ENCODE peak calls at places on chromosomes 11 and 22, in eight cellular contexts. S is MCF 10A, T is AG10803, K is A549, O is mammary epithelial cell, H is dorsolateral prefrontal cortex, X is NB4, P is heart left ventricle. M is an unnamed sample.

GRCh38 chr22:37267128-37267587 is 15.2 kb upstream of the CYTH4 start:
- DNase-seq in S (peak), T (no peak), K (no peak), O (no peak), H (no peak), X (peak), P (peak), M (peak)

GRCh38 chr22:20438678-20439492 is 1.3 kb upstream of the SCARF2 start:
- DNase-seq in S (no peak), T (no peak), K (peak), O (no peak), H (no peak), X (no peak), P (no peak), M (no peak)

GRCh38 chr22:28930357-28931007 is 47.1 kb downstream of the ZNRF3 start:
- DNase-seq in S (no peak), T (no peak), K (no peak), O (no peak), H (no peak), X (no peak), P (no peak), M (no peak)

GRCh38 chr11:134664863-134665535 is 253.0 kb upstream of the B3GAT1 start:
- DNase-seq in S (no peak), T (no peak), K (no peak), O (no peak), H (no peak), X (no peak), P (no peak), M (no peak)

GRCh38 chr22:48572951-48573350 is 1254.7 kb downstream of the BRD1 start:
- DNase-seq in S (no peak), T (no peak), K (no peak), O (no peak), H (no peak), X (no peak), P (no peak), M (no peak)

GRCh38 chr11:1101318-1102089 is 26.8 kb downstream of the MUC2 start:
- DNase-seq in S (no peak), T (no peak), K (no peak), O (no peak), H (no peak), X (no peak), P (no peak), M (no peak)

GRCh38 chr11:134045799-134046635 is 22.9 kb upstream of the JAM3 start:
- DNase-seq in S (peak), T (no peak), K (no peak), O (no peak), H (no peak), X (peak), P (no peak), M (no peak)

GRCh38 chr11:107859459-107860239 is 1.1 kb upstream of the SLC35F2 start:
- DNase-seq in S (peak), T (peak), K (peak), O (peak), H (no peak), X (peak), P (peak), M (no peak)

GRCh38 chr11:15166204-15166603 is 51.5 kb downstream of the INSC start:
- DNase-seq in S (no peak), T (peak), K (no peak), O (no peak), H (no peak), X (no peak), P (no peak), M (no peak)

GRCh38 chr11:14306481-14306880 is 52.5 kb downstream of the RRAS2 start:
- DNase-seq in S (no peak), T (no peak), K (peak), O (no peak), H (no peak), X (no peak), P (no peak), M (no peak)

GRCh38 chr22:37229805-37230672 is 14.0 kb downstream of the RAC2 start:
- DNase-seq in S (peak), T (peak), K (no peak), O (peak), H (no peak), X (peak), P (peak), M (peak)

GRCh38 chr11:19301336-19301735 is 60.6 kb upstream of the E2F8 start:
- DNase-seq in S (no peak), T (peak), K (no peak), O (no peak), H (no peak), X (no peak), P (no peak), M (no peak)

GRCh38 chr11:61361237-61361636 is 445 bp downstream of the CYB561A3 start:
- DNase-seq in S (no peak), T (no peak), K (no peak), O (no peak), H (no peak), X (no peak), P (no peak), M (no peak)

GRCh38 chr11:114448749-114449484 is 9.7 kb downstream of the REXO2 start:
- DNase-seq in S (peak), T (peak), K (no peak), O (no peak), H (no peak), X (no peak), P (no peak), M (no peak)

GRCh38 chr11:34168642-34169051 is 63.2 kb downstream of the NAT10 start:
- DNase-seq in S (no peak), T (peak), K (no peak), O (no peak), H (no peak), X (no peak), P (no peak), M (no peak)

GRCh38 chr11:18836415-18836814 is 44.8 kb upstream of the PTPN5 start:
- DNase-seq in S (peak), T (no peak), K (no peak), O (no peak), H (no peak), X (peak), P (no peak), M (no peak)

GRCh38 chr11:126547161-126547560 is 191.7 kb downstream of the ST3GAL4 start:
- DNase-seq in S (peak), T (peak), K (no peak), O (peak), H (no peak), X (no peak), P (no peak), M (no peak)

GRCh38 chr22:45602824-45603301 is 68.8 kb upstream of the ATXN10 start:
- DNase-seq in S (peak), T (peak), K (peak), O (no peak), H (no peak), X (peak), P (no peak), M (no peak)

GRCh38 chr11:95108671-95109551 is 19.3 kb downstream of the ENDOD1 start:
- DNase-seq in S (no peak), T (no peak), K (no peak), O (no peak), H (no peak), X (peak), P (no peak), M (no peak)

GRCh38 chr11:111454561-111455192 is 57.5 kb downstream of the BTG4 start:
- DNase-seq in S (peak), T (peak), K (peak), O (peak), H (peak), X (peak), P (no peak), M (no peak)

GRCh38 chr11:87150936-87151335 is 113.2 kb downstream of the TMEM135 start:
- DNase-seq in S (peak), T (peak), K (no peak), O (peak), H (no peak), X (no peak), P (no peak), M (no peak)

GRCh38 chr22:49807780-49808708 is 19.6 kb downstream of the BRD1 start:
- DNase-seq in S (no peak), T (no peak), K (no peak), O (no peak), H (no peak), X (no peak), P (no peak), M (no peak)

GRCh38 chr22:23128269-23129108 is 13.3 kb downstream of the RSPH14 start:
- DNase-seq in S (peak), T (peak), K (peak), O (peak), H (peak), X (peak), P (peak), M (peak)

GRCh38 chr22:17578129-17578754 is 14.9 kb downstream of the SLC25A18 start:
- DNase-seq in S (peak), T (peak), K (no peak), O (no peak), H (peak), X (no peak), P (peak), M (no peak)

GRCh38 chr11:43927925-43928707 is 14.3 kb upstream of the C11orf96 start:
- DNase-seq in S (no peak), T (no peak), K (no peak), O (no peak), H (no peak), X (no peak), P (no peak), M (no peak)

GRCh38 chr22:27531782-27532530 is 269.6 kb downstream of the MN1 start:
- DNase-seq in S (peak), T (peak), K (peak), O (peak), H (no peak), X (no peak), P (no peak), M (no peak)

GRCh38 chr11:20934521-20934920 is 265.1 kb downstream of the NELL1 start:
- DNase-seq in S (no peak), T (no peak), K (no peak), O (no peak), H (no peak), X (no peak), P (no peak), M (no peak)

GRCh38 chr22:48104786-48105185 is 1342.3 kb downstream of the TBC1D22A start:
- DNase-seq in S (no peak), T (no peak), K (no peak), O (no peak), H (no peak), X (no peak), P (no peak), M (no peak)

GRCh38 chr11:65013130-65013691 is 749 bp upstream of the ARL2 start:
- DNase-seq in S (peak), T (peak), K (no peak), O (no peak), H (peak), X (peak), P (peak), M (peak)

GRCh38 chr11:88428959-88429358 is 91.4 kb upstream of the CTSC start:
- DNase-seq in S (no peak), T (no peak), K (no peak), O (no peak), H (no peak), X (no peak), P (no peak), M (no peak)

GRCh38 chr22:25364281-25364680 is 144.8 kb downstream of the CRYBB2 start:
- DNase-seq in S (no peak), T (no peak), K (no peak), O (no peak), H (no peak), X (no peak), P (no peak), M (no peak)

GRCh38 chr22:45316796-45317526 is 7.2 kb downstream of the FAM118A start:
- DNase-seq in S (no peak), T (no peak), K (no peak), O (no peak), H (no peak), X (no peak), P (no peak), M (no peak)

GRCh38 chr22:48650323-48651035 is 1177.2 kb downstream of the BRD1 start:
- DNase-seq in S (no peak), T (no peak), K (no peak), O (no peak), H (no peak), X (no peak), P (no peak), M (no peak)

GRCh38 chr11:27041141-27041869 is 690 bp downstream of the BBOX1 start:
- DNase-seq in S (peak), T (peak), K (no peak), O (no peak), H (no peak), X (peak), P (no peak), M (no peak)

GRCh38 chr11:46369458-46370152 is 11.9 kb upstream of the MDK start:
- DNase-seq in S (peak), T (peak), K (peak), O (peak), H (no peak), X (peak), P (no peak), M (no peak)

GRCh38 chr11:71246559-71246958 is 5.8 kb downstream of the SHANK2 start:
- DNase-seq in S (no peak), T (no peak), K (no peak), O (no peak), H (no peak), X (no peak), P (no peak), M (no peak)

GRCh38 chr22:32328306-32329201 is 29.1 kb upstream of the RFPL3 start:
- DNase-seq in S (no peak), T (no peak), K (no peak), O (no peak), H (no peak), X (no peak), P (no peak), M (no peak)

GRCh38 chr11:67372232-67372992 is 986 bp downstream of the CLCF1 start:
- DNase-seq in S (no peak), T (no peak), K (no peak), O (no peak), H (no peak), X (peak), P (no peak), M (no peak)

GRCh38 chr11:723120-723883 is 17.3 kb downstream of the EPS8L2 start:
- DNase-seq in S (peak), T (peak), K (peak), O (peak), H (peak), X (peak), P (no peak), M (peak)

GRCh38 chr11:69682681-69683326 is 7.7 kb upstream of the LTO1 start:
- DNase-seq in S (no peak), T (no peak), K (no peak), O (no peak), H (no peak), X (no peak), P (no peak), M (no peak)

GRCh38 chr11:2819316-2819715 is 66.3 kb downstream of the CDKN1C start:
- DNase-seq in S (no peak), T (no peak), K (no peak), O (no peak), H (no peak), X (no peak), P (no peak), M (no peak)
- TF ChIP-seq CTCF in S (no peak), T (no peak), K (no peak), O (no peak), H (no peak), X (no peak), P (no peak), M (no peak)

DNA sequence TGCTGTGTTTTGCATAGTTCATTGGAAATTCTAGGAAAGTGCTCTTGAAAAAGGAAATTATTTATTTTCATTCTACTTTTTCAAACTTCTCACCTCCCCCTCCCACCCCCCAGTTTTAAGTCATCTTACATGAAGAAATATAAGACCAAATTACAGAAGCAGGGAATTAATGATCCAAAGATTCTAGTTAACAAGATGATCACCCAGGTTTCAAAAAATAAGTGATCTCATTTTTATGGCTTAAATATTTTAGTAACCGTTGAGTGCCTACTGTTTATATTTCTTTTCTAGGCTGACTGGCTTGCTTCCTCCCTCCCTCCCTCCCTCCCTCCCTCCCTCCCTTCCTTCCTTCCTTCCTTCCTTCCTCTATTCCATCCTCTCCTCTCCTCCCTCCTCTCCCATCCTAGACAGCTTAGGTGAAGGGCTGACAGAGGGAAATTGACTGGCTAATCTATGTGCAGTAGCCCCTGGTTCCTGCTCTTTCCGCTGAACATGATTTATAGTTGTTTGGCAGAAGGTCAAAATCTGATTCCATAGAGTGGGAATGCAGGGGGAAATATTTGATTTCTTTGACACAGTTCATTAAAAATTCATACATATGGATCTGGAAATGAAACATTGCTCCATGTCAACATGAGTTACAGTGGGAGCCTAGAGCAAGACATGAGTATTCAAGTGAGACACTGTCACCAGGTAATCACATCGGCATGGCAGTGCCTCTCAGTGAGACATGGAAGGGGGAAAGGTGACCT is 123.4 kb downstream of the COMMD9 start:
- DNase-seq in S (no peak), T (no peak), K (no peak), O (no peak), H (no peak), X (no peak), P (no peak), M (no peak)
- TF ChIP-seq CTCF in S (no peak), T (no peak), K (no peak), O (no peak), H (no peak), X (no peak), P (no peak), M (no peak)

GRCh38 chr11:11290354-11290753 is 62.7 kb downstream of the CSNK2A3 start:
- DNase-seq in S (no peak), T (no peak), K (no peak), O (no peak), H (no peak), X (no peak), P (no peak), M (no peak)
- TF ChIP-seq CTCF in S (no peak), T (no peak), K (no peak), O (no peak), H (no peak), X (no peak), P (no peak), M (no peak)

GRCh38 chr11:6618117-6619020 is 853 bp downstream of the TPP1 start:
- DNase-seq in S (no peak), T (peak), K (no peak), O (peak), H (no peak), X (peak), P (peak), M (peak)
- TF ChIP-seq CTCF in S (no peak), T (peak), K (no peak), O (no peak), H (no peak), X (no peak), P (no peak), M (no peak)

DNA sequence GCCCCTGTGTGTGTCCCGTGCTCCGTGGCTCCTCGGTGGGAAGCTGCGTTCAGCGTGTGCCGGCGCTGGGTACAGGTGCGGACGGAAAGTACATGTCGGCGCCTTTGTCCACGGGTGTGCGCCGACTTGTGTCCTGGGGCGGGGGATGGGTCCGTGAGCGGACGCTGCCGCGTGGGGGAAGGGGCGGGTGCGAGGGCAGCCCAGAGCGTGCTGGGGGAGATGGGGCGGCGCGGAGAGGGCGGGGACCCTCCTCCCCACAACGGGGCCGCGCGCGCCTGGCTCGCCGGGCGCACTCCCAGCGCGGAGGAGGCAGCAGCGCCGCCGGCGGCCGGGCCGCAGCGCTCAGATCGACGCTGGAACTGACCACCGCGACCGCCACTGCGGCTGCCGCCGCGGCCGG is 33.6 kb upstream of the RELT start:
- DNase-seq in S (no peak), T (no peak), K (no peak), O (no peak), H (no peak), X (no peak), P (no peak), M (no peak)
- TF ChIP-seq CTCF in S (no peak), T (no peak), K (no peak), O (no peak), H (no peak), X (no peak), P (peak), M (no peak)

GRCh38 chr11:77778549-77778948 is 42.0 kb downstream of the RSF1 start:
- DNase-seq in S (no peak), T (no peak), K (no peak), O (no peak), H (no peak), X (no peak), P (no peak), M (no peak)

GRCh38 chr11:77779935-77780334 is 40.6 kb downstream of the RSF1 start:
- DNase-seq in S (peak), T (peak), K (peak), O (peak), H (no peak), X (peak), P (no peak), M (no peak)

GRCh38 chr11:77778118-77778517 is 42.4 kb downstream of the RSF1 start:
- DNase-seq in S (no peak), T (no peak), K (no peak), O (no peak), H (no peak), X (no peak), P (no peak), M (no peak)

GRCh38 chr11:77775941-77776340 is 44.6 kb downstream of the RSF1 start:
- DNase-seq in S (no peak), T (no peak), K (no peak), O (no peak), H (no peak), X (no peak), P (no peak), M (no peak)

GRCh38 chr11:77776455-77776854 is 44.1 kb downstream of the RSF1 start:
- DNase-seq in S (peak), T (no peak), K (peak), O (no peak), H (no peak), X (peak), P (no peak), M (no peak)
- TF ChIP-seq CTCF in S (peak), T (peak), K (peak), O (peak), H (peak), X (no peak), P (peak), M (peak)

DNA sequence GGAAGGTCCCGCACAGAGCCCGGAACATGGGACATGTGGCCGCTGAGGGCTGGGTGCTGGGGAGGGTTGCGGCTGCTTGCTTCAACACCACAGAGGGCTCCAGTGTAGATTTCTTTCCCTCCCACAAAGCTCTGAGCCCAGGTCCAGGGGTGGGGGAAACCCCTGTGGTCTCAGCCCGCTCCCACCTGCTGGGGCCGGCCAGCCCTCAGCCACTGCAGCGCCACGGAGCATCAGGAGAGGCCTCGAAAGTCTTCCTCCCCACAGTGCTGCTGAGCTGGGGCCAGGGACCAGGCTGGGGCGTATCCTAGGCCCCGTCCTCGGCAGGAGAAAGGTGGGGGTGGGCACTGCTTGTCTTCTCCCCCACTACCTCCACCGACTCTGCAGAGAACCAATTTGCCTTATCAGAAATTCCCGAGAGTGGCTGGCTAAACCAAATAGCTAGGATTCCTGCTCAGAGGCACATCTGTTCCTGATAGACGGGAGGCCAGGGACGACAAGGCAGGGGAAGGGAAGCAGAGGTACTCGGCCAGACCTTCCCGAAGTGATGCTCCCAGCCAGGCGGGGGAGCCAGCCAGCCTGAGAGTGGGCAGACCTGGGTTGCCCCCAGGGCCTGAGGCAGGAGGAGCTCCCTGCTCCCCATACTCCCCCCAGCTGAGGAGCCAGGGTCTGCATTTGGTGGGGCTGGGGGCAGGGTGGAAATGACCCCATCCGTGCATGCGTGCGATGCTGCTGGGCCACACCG is 18.7 kb downstream of the IGF2 start:
- DNase-seq in S (no peak), T (peak), K (no peak), O (no peak), H (no peak), X (no peak), P (no peak), M (no peak)
- TF ChIP-seq CTCF in S (no peak), T (no peak), K (no peak), O (no peak), H (no peak), X (no peak), P (no peak), M (no peak)